ENCODE peak calls at places on chromosomes 13 and 19, in four cellular contexts. C is mesothelial cell of epicardium; V is amniotic stem cell; W is activated naive CD4-positive, alpha-beta T cell treated with anti-CD3 and anti-CD28 coated beads for 36 hours. O is an unnamed sample.
A peak's percentile ranks its signal among the peaks of the same experiment; 100 is the strongest.

GRCh38 chr13:112756967-112757758 is 67.3 kb downstream of the ATP11A start:
- DNase-seq in C (no peak), V (no peak), W (no peak), O (no peak)

GRCh38 chr19:1430201-1430621 is 8.0 kb upstream of the RPS15 start:
- DNase-seq in C (no peak), V (no peak), W (no peak), O (no peak)

GRCh38 chr13:51303063-51303552 is 36.4 kb upstream of the SERPINE3 start:
- DNase-seq in C (no peak), V (no peak), W (no peak), O (no peak)

GRCh38 chr19:35207391-35207871 is 21.1 kb downstream of the FAM187B start:
- DNase-seq in C (no peak), V (no peak), W (peak; percentile 31), O (no peak)

GRCh38 chr19:40716031-40716654 is 543 bp downstream of the COQ8B start:
- DNase-seq in C (peak; percentile 53), V (peak; percentile 89), W (peak; percentile 83), O (no peak)

GRCh38 chr13:113115363-113116205 is 7.0 kb upstream of the F10 start:
- DNase-seq in C (no peak), V (no peak), W (no peak), O (peak; percentile 52)

GRCh38 chr13:93951153-93951552 is 528.3 kb downstream of the DCT start:
- DNase-seq in C (no peak), V (no peak), W (no peak), O (no peak)

GRCh38 chr19:30362156-30362754 is 9.9 kb upstream of the ZNF536 start:
- DNase-seq in C (no peak), V (no peak), W (no peak), O (peak; percentile 37)

GRCh38 chr13:108120332-108120731 is 95.0 kb downstream of the LIG4 start:
- DNase-seq in C (no peak), V (no peak), W (no peak), O (no peak)

GRCh38 chr19:51626675-51627074 is 3.5 kb downstream of the SIGLEC5 start:
- DNase-seq in C (no peak), V (no peak), W (no peak), O (no peak)

GRCh38 chr13:44439615-44440014 is 66.0 kb downstream of the SERP2 start:
- DNase-seq in C (no peak), V (no peak), W (no peak), O (no peak)

GRCh38 chr13:91716436-91717065 is 318.1 kb downstream of the GPC5 start:
- DNase-seq in C (no peak), V (no peak), W (no peak), O (no peak)

GRCh38 chr19:44643605-44644390 is at the start of gene PVR:
- DNase-seq in C (peak; percentile 49), V (peak; percentile 54), W (peak; percentile 43), O (peak; percentile 74)

GRCh38 chr13:90709329-90709728 is 638.2 kb upstream of the MIR17HG start:
- DNase-seq in C (no peak), V (no peak), W (no peak), O (no peak)

GRCh38 chr19:55241143-55241934 is 12.8 kb upstream of the TMEM86B start:
- DNase-seq in C (no peak), V (no peak), W (no peak), O (no peak)

GRCh38 chr13:111572956-111573355 is 252.5 kb downstream of the TEX29 start:
- DNase-seq in C (no peak), V (no peak), W (no peak), O (no peak)

GRCh38 chr19:50003810-50004419 is 21.3 kb downstream of the VRK3 start:
- DNase-seq in C (no peak), V (peak; percentile 91), W (peak; percentile 34), O (no peak)

GRCh38 chr19:39969681-39970423 is 1.1 kb upstream of the PSMC4 start:
- DNase-seq in C (no peak), V (no peak), W (peak; percentile 56), O (no peak)

GRCh38 chr19:40721936-40722661 is 5.2 kb downstream of the ITPKC start:
- DNase-seq in C (no peak), V (no peak), W (no peak), O (no peak)

GRCh38 chr13:111470933-111471332 is 150.5 kb downstream of the TEX29 start:
- DNase-seq in C (no peak), V (no peak), W (no peak), O (no peak)

GRCh38 chr13:35984776-35985453 is 146.3 kb downstream of the DCLK1 start:
- DNase-seq in C (no peak), V (no peak), W (no peak), O (no peak)

GRCh38 chr13:106714271-106714670 is 146.3 kb upstream of the ARGLU1 start:
- DNase-seq in C (no peak), V (no peak), W (no peak), O (no peak)

GRCh38 chr19:6773323-6773931 is 919 bp downstream of the VAV1 start:
- DNase-seq in C (no peak), V (no peak), W (peak; percentile 76), O (no peak)

GRCh38 chr13:68628994-68629393 is 1398.9 kb upstream of the PCDH9 start:
- DNase-seq in C (no peak), V (no peak), W (no peak), O (no peak)

GRCh38 chr13:29756506-29756905 is 93.9 kb downstream of the UBL3 start:
- DNase-seq in C (no peak), V (no peak), W (no peak), O (no peak)

GRCh38 chr13:112672651-112673284 is 17.1 kb upstream of the ATP11A start:
- DNase-seq in C (no peak), V (no peak), W (no peak), O (peak; percentile 50)

GRCh38 chr19:33406521-33407139 is 33.1 kb downstream of the CEBPG start:
- DNase-seq in C (peak; percentile 57), V (no peak), W (peak; percentile 84), O (peak; percentile 69)

GRCh38 chr19:48466571-48467325 is 2.4 kb upstream of the CYTH2 start:
- DNase-seq in C (no peak), V (no peak), W (no peak), O (no peak)

GRCh38 chr19:17125728-17126677 is 50.4 kb downstream of the MYO9B start:
- DNase-seq in C (no peak), V (no peak), W (peak; percentile 79), O (peak; percentile 78)

GRCh38 chr13:74886496-74886895 is 595.5 kb downstream of the TBC1D4 start:
- DNase-seq in C (no peak), V (no peak), W (no peak), O (no peak)

GRCh38 chr13:52159159-52159982 is at the start of gene NEK3:
- DNase-seq in C (peak; percentile 35), V (no peak), W (peak; percentile 62), O (peak; percentile 84)

GRCh38 chr19:52533901-52534300 is 6.4 kb downstream of the ZNF808 start:
- DNase-seq in C (no peak), V (no peak), W (no peak), O (no peak)

GRCh38 chr13:50645092-50645491 is 198.4 kb downstream of the DLEU7 start:
- DNase-seq in C (no peak), V (peak; percentile 21), W (no peak), O (no peak)

GRCh38 chr13:95656386-95657015 is 12.0 kb upstream of the DZIP1 start:
- DNase-seq in C (no peak), V (no peak), W (no peak), O (no peak)

GRCh38 chr19:33177417-33177976 is 16.6 kb upstream of the LRP3 start:
- DNase-seq in C (no peak), V (peak; percentile 30), W (peak; percentile 68), O (no peak)